ENCODE peak calls at places on chromosomes 16 and 17, in ten cellular contexts. X, U, R, K, Y, D, Z, Q, O and P are unnamed samples.

GRCh38 chr17:30530346-30531025 is 53.3 kb downstream of the GOSR1 start:
- DNase-seq in X (no peak), U (no peak), R (no peak), K (peak; percentile 71), Y (no peak), D (peak; percentile 42), Z (no peak), Q (no peak), O (no peak), P (no peak)

GRCh38 chr16:17106243-17106791 is 364.4 kb downstream of the XYLT1 start:
- DNase-seq in X (peak; percentile 50), U (no peak), R (no peak), K (no peak), Y (no peak), D (no peak), Z (no peak), Q (no peak), O (no peak), P (no peak)

GRCh38 chr17:57629886-57630285 is 115.2 kb downstream of the CCDC182 start:
- DNase-seq in X (no peak), U (no peak), R (no peak), K (no peak), Y (no peak), D (no peak), Z (no peak), Q (no peak), O (no peak), P (no peak)

GRCh38 chr16:56048425-56049100 is 142.7 kb upstream of the GNAO1 start:
- DNase-seq in X (peak; percentile 27), U (peak; percentile 74), R (no peak), K (no peak), Y (no peak), D (no peak), Z (no peak), Q (no peak), O (no peak), P (no peak)

GRCh38 chr17:21370430-21370829 is 5.7 kb upstream of the KCNJ12 start:
- DNase-seq in X (no peak), U (no peak), R (no peak), K (no peak), Y (no peak), D (no peak), Z (no peak), Q (no peak), O (no peak), P (no peak)

GRCh38 chr17:46162871-46163270 is 30.4 kb downstream of the KANSL1 start:
- DNase-seq in X (no peak), U (no peak), R (no peak), K (no peak), Y (no peak), D (no peak), Z (no peak), Q (no peak), O (no peak), P (no peak)

GRCh38 chr17:36469733-36470132 is 16.7 kb upstream of the ZNHIT3 start:
- DNase-seq in X (no peak), U (no peak), R (no peak), K (no peak), Y (no peak), D (no peak), Z (no peak), Q (no peak), O (no peak), P (no peak)

GRCh38 chr17:77356109-77356689 is 215.4 kb downstream of the SEC14L1 start:
- DNase-seq in X (no peak), U (peak; percentile 17), R (no peak), K (no peak), Y (no peak), D (no peak), Z (peak; percentile 55), Q (no peak), O (no peak), P (no peak)

GRCh38 chr16:69123894-69124293 is 8.5 kb downstream of the CHTF8 start:
- DNase-seq in X (peak; percentile 79), U (peak; percentile 91), R (peak; percentile 21), K (peak; percentile 76), Y (no peak), D (peak; percentile 86), Z (peak; percentile 9), Q (peak; percentile 64), O (peak; percentile 14), P (peak; percentile 42)

GRCh38 chr17:52442350-52442749 is 283.8 kb upstream of the CA10 start:
- DNase-seq in X (no peak), U (no peak), R (no peak), K (no peak), Y (no peak), D (no peak), Z (no peak), Q (no peak), O (no peak), P (no peak)

GRCh38 chr17:63944736-63945499 is 12.8 kb upstream of the CD79B start:
- DNase-seq in X (no peak), U (no peak), R (no peak), K (no peak), Y (no peak), D (no peak), Z (no peak), Q (no peak), O (no peak), P (no peak)

GRCh38 chr16:15457958-15458357 is 23.6 kb downstream of the BMERB1 start:
- DNase-seq in X (no peak), U (peak; percentile 19), R (no peak), K (no peak), Y (no peak), D (no peak), Z (no peak), Q (no peak), O (no peak), P (no peak)